ENCODE peak calls at places on chromosomes 7 and 10, in ten cellular contexts. B is choroid plexus epithelial cell, O is NB4, C is A549, X is kidney epithelial cell, T is fibroblast of mammary gland, Q is mammary epithelial cell, J is retinal pigment epithelial cell, A is cardiac muscle cell, K is brain microvascular endothelial cell. G is an unnamed sample.

GRCh38 chr10:80279146-80279545 is 10.3 kb downstream of the MAT1A start:
- DNase-seq in B (no peak), O (no peak), C (no peak), X (no peak), T (no peak), Q (no peak), J (no peak), A (no peak), K (no peak), G (no peak)

GRCh38 chr7:102973096-102973802 is 60.4 kb downstream of the LRRC17 start:
- DNase-seq in B (peak), O (peak), C (no peak), X (no peak), T (peak), Q (no peak), J (no peak), A (no peak), K (peak), G (no peak)

GRCh38 chr7:106499897-106500296 is 161.1 kb downstream of the CCDC71L start:
- DNase-seq in B (no peak), O (no peak), C (no peak), X (no peak), T (no peak), Q (no peak), J (no peak), A (no peak), K (no peak), G (no peak)

GRCh38 chr7:143222782-143223181 is 945 bp downstream of the TAS2R40 start:
- DNase-seq in B (no peak), O (peak), C (no peak), X (no peak), T (no peak), Q (no peak), J (no peak), A (no peak), K (no peak), G (no peak)

GRCh38 chr10:74190494-74190893 is 39.5 kb downstream of the ADK start:
- DNase-seq in B (no peak), O (no peak), C (no peak), X (no peak), T (no peak), Q (no peak), J (no peak), A (no peak), K (no peak), G (no peak)

GRCh38 chr10:132918617-132919373 is 23.6 kb downstream of the CFAP46 start:
- DNase-seq in B (no peak), O (no peak), C (no peak), X (no peak), T (no peak), Q (no peak), J (no peak), A (no peak), K (no peak), G (no peak)

GRCh38 chr10:79473511-79474095 is 28.2 kb upstream of the ZCCHC24 start:
- DNase-seq in B (no peak), O (peak), C (no peak), X (no peak), T (no peak), Q (no peak), J (no peak), A (no peak), K (no peak), G (no peak)

GRCh38 chr10:60714242-60714641 is 64.0 kb upstream of the CDK1 start:
- DNase-seq in B (peak), O (no peak), C (no peak), X (no peak), T (no peak), Q (no peak), J (no peak), A (no peak), K (no peak), G (no peak)

GRCh38 chr7:44196450-44196872 is 4.3 kb upstream of the YKT6 start:
- DNase-seq in B (peak), O (peak), C (peak), X (no peak), T (peak), Q (no peak), J (no peak), A (peak), K (peak), G (no peak)

GRCh38 chr7:33040803-33041516 is 21.6 kb downstream of the NT5C3A start:
- DNase-seq in B (peak), O (peak), C (no peak), X (peak), T (peak), Q (peak), J (no peak), A (peak), K (no peak), G (no peak)

GRCh38 chr7:149334219-149334618 is 72.2 kb downstream of the ZNF783 start:
- DNase-seq in B (no peak), O (no peak), C (no peak), X (no peak), T (no peak), Q (no peak), J (no peak), A (no peak), K (no peak), G (no peak)

DNA sequence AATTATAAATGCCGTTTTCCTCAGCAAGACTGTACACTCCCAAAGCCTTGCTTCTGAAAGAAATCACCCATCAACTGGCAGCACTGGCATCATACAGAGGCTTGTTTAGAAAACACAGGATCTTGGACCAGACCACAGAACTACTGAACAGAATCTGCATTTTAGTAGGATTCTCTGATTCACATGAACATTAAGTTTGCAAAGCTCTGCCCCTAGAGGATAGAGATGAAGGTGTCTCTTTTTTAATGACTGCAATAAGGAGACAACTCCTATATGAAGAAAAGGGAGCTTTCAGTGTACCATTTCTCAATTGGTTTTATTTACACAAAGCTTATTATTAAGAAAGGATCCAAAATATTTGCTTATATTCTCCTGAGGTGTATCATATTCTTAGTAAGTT is 172.7 kb downstream of the AGMO start:
- DNase-seq in B (no peak), O (no peak), C (no peak), X (no peak), T (no peak), Q (no peak), J (no peak), A (no peak), K (no peak), G (no peak)
- TF ChIP-seq CTCF in B (peak), O (no peak), C (no peak), X (peak), T (no peak), Q (no peak), J (peak), A (no peak), K (peak), G (no peak)

GRCh38 chr10:64346391-64346790 is 825.2 kb downstream of the REEP3 start:
- DNase-seq in B (no peak), O (no peak), C (no peak), X (no peak), T (no peak), Q (no peak), J (no peak), A (no peak), K (no peak), G (no peak)
- H3K4me3 ChIP-seq in B (no peak), O (no peak), C (no peak), X (no peak), T (no peak), Q (no peak), J (no peak), A (no peak), K (no peak), G (no peak)

DNA sequence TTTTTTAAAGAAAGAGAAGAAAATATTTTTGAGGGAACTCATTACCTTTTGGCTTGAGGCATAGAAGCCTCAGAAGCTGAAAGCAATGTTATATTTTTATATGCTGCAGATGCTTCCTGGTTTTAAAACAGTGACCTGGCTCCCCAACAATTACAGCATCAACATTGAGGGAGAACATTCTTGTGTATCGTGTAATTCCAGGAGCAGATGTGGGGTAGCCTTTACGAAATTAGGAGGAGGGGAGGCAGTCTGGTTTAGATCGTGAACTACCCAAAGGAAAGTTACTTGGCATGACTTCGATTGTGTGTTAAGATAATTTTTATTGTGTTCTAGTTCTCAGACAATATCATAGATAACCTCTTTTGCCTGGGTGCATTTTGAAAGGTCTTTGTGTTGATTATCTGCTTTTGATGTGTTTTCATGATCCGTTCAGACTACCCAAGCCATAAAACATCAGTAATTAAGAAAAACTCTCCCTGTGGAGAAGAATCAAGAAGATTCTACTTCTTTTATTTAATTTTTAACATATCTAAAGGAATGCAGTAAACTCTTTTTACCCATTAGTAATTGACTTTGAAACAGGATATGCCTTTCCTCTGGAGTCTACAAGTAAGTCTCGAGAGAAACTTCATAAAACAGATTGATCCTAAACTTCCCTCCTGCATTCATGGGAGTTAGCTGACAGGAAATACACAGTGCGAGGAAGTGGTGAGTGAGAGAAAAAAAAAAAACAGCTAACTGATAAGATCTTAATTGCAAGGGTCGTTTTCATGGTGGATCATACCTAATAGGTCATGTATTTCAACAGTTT is 141.4 kb downstream of the KIAA1217 start:
- DNase-seq in B (peak), O (no peak), C (no peak), X (no peak), T (peak), Q (no peak), J (no peak), A (no peak), K (peak), G (peak)
- TF ChIP-seq CTCF in B (no peak), O (no peak), C (no peak), X (no peak), T (no peak), Q (no peak), J (no peak), A (no peak), K (no peak), G (no peak)

GRCh38 chr10:69409176-69409495 is 7.6 kb downstream of the TACR2 start:
- DNase-seq in B (no peak), O (no peak), C (no peak), X (no peak), T (no peak), Q (no peak), J (no peak), A (no peak), K (no peak), G (no peak)
- H3K4me3 ChIP-seq in B (peak), O (no peak), C (peak), X (peak), T (peak), Q (no peak), J (peak), A (peak), K (peak), G (peak)

GRCh38 chr7:69612981-69613380 is 14.7 kb downstream of the AUTS2 start:
- DNase-seq in B (no peak), O (no peak), C (no peak), X (no peak), T (no peak), Q (no peak), J (no peak), A (no peak), K (no peak), G (no peak)

GRCh38 chr7:69610675-69611037 is 12.4 kb downstream of the AUTS2 start:
- DNase-seq in B (no peak), O (no peak), C (no peak), X (no peak), T (no peak), Q (no peak), J (no peak), A (no peak), K (no peak), G (no peak)

GRCh38 chr7:69608049-69608448 is 9.8 kb downstream of the AUTS2 start:
- DNase-seq in B (no peak), O (no peak), C (no peak), X (no peak), T (no peak), Q (no peak), J (no peak), A (no peak), K (no peak), G (no peak)

GRCh38 chr7:69608878-69609277 is 10.6 kb downstream of the AUTS2 start:
- DNase-seq in B (no peak), O (no peak), C (no peak), X (no peak), T (no peak), Q (no peak), J (no peak), A (no peak), K (no peak), G (no peak)

DNA sequence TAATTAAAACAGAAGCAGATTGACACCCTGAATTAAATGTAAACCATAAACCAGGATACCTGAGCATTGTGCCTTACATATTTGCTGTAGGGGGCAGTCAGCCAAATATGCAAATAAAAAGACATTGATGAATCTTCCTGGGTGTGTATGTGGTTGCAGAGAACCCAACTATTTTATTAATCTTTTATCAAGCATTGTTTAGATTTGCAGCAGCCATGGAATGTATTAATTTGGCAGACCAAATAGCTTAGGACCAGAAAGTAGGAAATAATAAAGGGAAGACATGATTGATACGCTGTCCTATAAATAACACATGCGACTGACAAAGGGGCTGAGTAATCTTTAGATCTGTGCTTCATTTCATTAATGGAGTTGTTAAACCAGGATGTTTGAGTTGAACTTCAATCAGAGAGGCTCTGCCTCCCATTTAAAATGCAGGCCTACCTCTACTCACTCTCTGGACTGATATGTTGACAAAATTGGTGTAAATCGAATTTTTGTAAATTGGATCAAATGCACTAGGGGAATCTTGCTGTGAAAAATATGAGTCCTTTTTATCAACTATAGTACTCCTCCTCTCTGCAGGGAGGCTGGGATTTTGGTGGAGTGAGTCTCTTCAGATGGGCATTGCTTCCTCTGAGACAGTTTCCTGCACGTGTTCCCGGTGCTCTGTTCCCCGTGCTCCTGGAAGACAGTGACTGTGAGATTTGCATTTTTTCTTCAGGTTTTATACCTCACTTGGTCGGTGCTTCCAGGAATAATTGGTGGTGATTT is 11.8 kb downstream of the AUTS2 start:
- DNase-seq in B (no peak), O (no peak), C (no peak), X (no peak), T (no peak), Q (no peak), J (no peak), A (no peak), K (no peak), G (no peak)
- TF ChIP-seq CTCF in B (no peak), O (no peak), C (no peak), X (no peak), T (no peak), Q (no peak), J (no peak), A (no peak), K (no peak), G (no peak)

DNA sequence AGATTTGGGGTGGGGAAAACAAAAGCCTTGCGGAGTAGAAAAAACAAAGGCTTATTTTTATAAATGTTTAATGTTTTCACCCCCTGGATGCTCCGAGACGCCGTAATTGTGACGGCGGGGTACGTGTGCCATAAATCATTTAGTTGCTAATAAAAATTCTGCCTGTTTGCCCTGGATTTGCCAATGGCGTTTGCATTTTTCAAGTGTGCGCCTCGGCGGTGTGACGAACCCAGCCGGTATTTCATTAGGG is 2.5 kb upstream of the TNRC18 start:
- DNase-seq in B (peak), O (no peak), C (no peak), X (no peak), T (peak), Q (no peak), J (no peak), A (no peak), K (peak), G (no peak)
- H3K4me3 ChIP-seq in B (peak), O (peak), C (peak), X (peak), T (peak), Q (peak), J (peak), A (peak), K (peak), G (peak)

DNA sequence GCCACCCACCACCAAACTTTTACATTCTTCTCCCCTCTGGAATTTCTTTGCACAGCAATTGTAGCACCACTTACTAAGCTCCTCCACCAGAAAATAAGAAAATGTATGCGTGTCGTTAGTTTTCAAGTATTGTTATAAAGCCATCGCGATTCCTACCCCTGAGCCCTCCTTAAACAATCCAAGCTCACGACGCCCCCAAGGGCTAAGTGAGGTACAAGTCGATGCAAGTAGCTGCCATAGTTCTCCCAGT is 1.3 kb downstream of the FRAT2 start:
- DNase-seq in B (peak), O (no peak), C (no peak), X (no peak), T (peak), Q (no peak), J (no peak), A (peak), K (no peak), G (no peak)
- TF ChIP-seq CTCF in B (peak), O (peak), C (no peak), X (peak), T (peak), Q (no peak), J (peak), A (no peak), K (peak), G (peak)

GRCh38 chr10:63716174-63716573 is 195.0 kb downstream of the REEP3 start:
- DNase-seq in B (no peak), O (peak), C (no peak), X (no peak), T (no peak), Q (no peak), J (no peak), A (no peak), K (no peak), G (no peak)

GRCh38 chr10:63711866-63712716 is 190.9 kb downstream of the REEP3 start:
- DNase-seq in B (peak), O (no peak), C (peak), X (peak), T (peak), Q (peak), J (peak), A (no peak), K (peak), G (peak)

GRCh38 chr10:63712717-63713115 is 191.5 kb downstream of the REEP3 start:
- DNase-seq in B (no peak), O (no peak), C (no peak), X (no peak), T (peak), Q (no peak), J (no peak), A (no peak), K (no peak), G (no peak)

GRCh38 chr10:63711361-63711760 is 190.2 kb downstream of the REEP3 start:
- DNase-seq in B (peak), O (no peak), C (no peak), X (no peak), T (peak), Q (no peak), J (peak), A (no peak), K (no peak), G (no peak)

GRCh38 chr10:63713191-63714144 is 192.3 kb downstream of the REEP3 start:
- DNase-seq in B (peak), O (no peak), C (no peak), X (no peak), T (peak), Q (no peak), J (peak), A (peak), K (peak), G (no peak)
- H3K4me3 ChIP-seq in B (no peak), O (no peak), C (no peak), X (no peak), T (no peak), Q (no peak), J (no peak), A (no peak), K (no peak), G (no peak)